ENCODE peak calls at places on chromosomes 5 and 9, in seven cellular contexts. L, Q, P, X, H, K and A are unnamed samples.

GRCh38 chr5:177189416-177189815 is 55.8 kb downstream of the NSD1 start:
- DNase-seq in L (no peak), Q (no peak), P (no peak), X (no peak), H (no peak), K (no peak), A (no peak)

GRCh38 chr9:131696163-131696439 is 43.8 kb downstream of the RAPGEF1 start:
- DNase-seq in L (no peak), Q (no peak), P (no peak), X (no peak), H (no peak), K (no peak), A (no peak)

GRCh38 chr5:163434410-163434866 is 3.0 kb upstream of the CCNG1 start:
- DNase-seq in L (no peak), Q (no peak), P (no peak), X (no peak), H (no peak), K (no peak), A (no peak)

GRCh38 chr5:157612071-157612476 is 36.5 kb upstream of the ADAM19 start:
- DNase-seq in L (no peak), Q (no peak), P (no peak), X (no peak), H (no peak), K (no peak), A (no peak)

GRCh38 chr9:113548221-113549041 is 84.9 kb downstream of the RGS3 start:
- DNase-seq in L (no peak), Q (no peak), P (no peak), X (no peak), H (no peak), K (peak; percentile 93), A (no peak)

GRCh38 chr5:74624501-74624900 is 16.0 kb downstream of the ENC1 start:
- DNase-seq in L (no peak), Q (no peak), P (no peak), X (no peak), H (no peak), K (no peak), A (no peak)

GRCh38 chr5:10538789-10539684 is 24.8 kb upstream of the ANKRD33B start:
- DNase-seq in L (no peak), Q (no peak), P (no peak), X (no peak), H (no peak), K (no peak), A (no peak)

GRCh38 chr9:129910628-129911567 is 75.6 kb downstream of the USP20 start:
- DNase-seq in L (peak; percentile 95), Q (peak; percentile 81), P (no peak), X (no peak), H (no peak), K (no peak), A (peak; percentile 85)

GRCh38 chr5:149114403-149115312 is 26.6 kb upstream of the ABLIM3 start:
- DNase-seq in L (peak; percentile 77), Q (peak; percentile 25), P (peak; percentile 54), X (peak; percentile 60), H (no peak), K (peak; percentile 66), A (peak; percentile 78)

GRCh38 chr5:143511736-143512135 is 108.2 kb upstream of the NR3C1 start:
- DNase-seq in L (no peak), Q (no peak), P (no peak), X (no peak), H (no peak), K (no peak), A (no peak)

GRCh38 chr9:8627944-8628679 is 828.5 kb upstream of the DMAC1 start:
- DNase-seq in L (no peak), Q (no peak), P (no peak), X (no peak), H (no peak), K (no peak), A (no peak)

GRCh38 chr5:96595300-96596090 is 66.7 kb upstream of the CAST start:
- DNase-seq in L (no peak), Q (peak; percentile 48), P (no peak), X (peak; percentile 55), H (no peak), K (peak; percentile 10), A (no peak)

GRCh38 chr5:123001801-123002200 is 34.7 kb downstream of the PPIC start:
- DNase-seq in L (no peak), Q (no peak), P (peak; percentile 44), X (no peak), H (no peak), K (no peak), A (no peak)

GRCh38 chr9:12708562-12709298 is 15.5 kb downstream of the TYRP1 start:
- DNase-seq in L (peak; percentile 55), Q (no peak), P (no peak), X (no peak), H (no peak), K (peak; percentile 1), A (no peak)

GRCh38 chr5:82540301-82540700 is 262.1 kb upstream of the RPS23 start:
- DNase-seq in L (no peak), Q (no peak), P (no peak), X (no peak), H (no peak), K (no peak), A (no peak)

GRCh38 chr5:82537646-82538306 is 259.6 kb upstream of the RPS23 start:
- DNase-seq in L (no peak), Q (no peak), P (peak; percentile 20), X (no peak), H (no peak), K (no peak), A (no peak)

GRCh38 chr5:82538339-82539034 is 260.3 kb upstream of the RPS23 start:
- DNase-seq in L (no peak), Q (no peak), P (peak; percentile 52), X (no peak), H (no peak), K (no peak), A (no peak)

DNA sequence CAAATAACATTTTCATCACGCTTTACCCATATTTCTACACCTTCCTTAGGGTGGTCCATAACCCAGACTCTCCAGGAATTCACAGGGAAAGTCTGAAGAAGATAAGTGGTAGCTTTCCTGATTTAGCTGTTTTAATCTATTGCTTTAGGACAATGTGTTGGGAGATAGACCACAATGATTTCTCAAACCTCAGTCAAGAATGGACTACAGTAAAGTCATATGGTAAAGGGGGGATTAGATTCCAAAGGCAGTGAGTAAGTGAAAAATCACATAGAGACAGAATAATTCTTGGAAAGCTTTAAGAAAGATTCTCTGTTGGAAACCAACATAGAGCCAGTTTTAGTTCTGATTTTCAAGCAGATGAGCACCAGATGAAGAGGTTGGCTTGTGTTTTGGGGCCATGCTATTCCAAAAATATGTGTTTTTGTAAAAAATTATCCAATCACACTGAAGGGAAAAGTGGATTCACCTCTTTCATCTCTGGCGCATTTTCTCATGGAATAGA is 256.8 kb upstream of the RPS23 start:
- DNase-seq in L (no peak), Q (no peak), P (no peak), X (no peak), H (no peak), K (no peak), A (no peak)
- TF ChIP-seq SIN3A in L (no peak), Q (no peak), P (no peak), X (no peak), H (no peak), K (no peak), A (no peak)

GRCh38 chr5:164484948-164485347 is 979.5 kb downstream of the MAT2B start:
- DNase-seq in L (no peak), Q (no peak), P (no peak), X (no peak), H (no peak), K (no peak), A (no peak)
- TF ChIP-seq SIN3A in L (no peak), Q (no peak), P (no peak), X (no peak), H (no peak), K (no peak), A (no peak)

GRCh38 chr5:116947691-116948528 is 373.3 kb upstream of the SEMA6A start:
- DNase-seq in L (peak; percentile 80), Q (peak; percentile 59), P (peak; percentile 30), X (peak; percentile 95), H (peak; percentile 87), K (peak; percentile 76), A (peak; percentile 38)
- TF ChIP-seq SIN3A in L (no peak), Q (no peak), P (no peak), X (no peak), H (no peak), K (no peak), A (no peak)

GRCh38 chr9:126147620-126148522 is 178.8 kb upstream of the MVB12B start:
- DNase-seq in L (no peak), Q (no peak), P (peak; percentile 26), X (peak; percentile 28), H (no peak), K (no peak), A (no peak)
- TF ChIP-seq SIN3A in L (no peak), Q (no peak), P (no peak), X (no peak), H (no peak), K (no peak), A (no peak)